ENCODE peak calls at places on chromosome 3, in four cellular contexts. L is fibroblast of mammary gland, F is A549, D is DND-41. P is an unnamed sample.

GRCh38 chr3:24963762-24964625 is 464.1 kb upstream of the RARB start:
- DNase-seq in F (peak; percentile 39), L (peak; percentile 38), D (no peak), P (peak; percentile 1)

GRCh38 chr3:157091096-157091833 is 68.7 kb downstream of the CCNL1 start:
- DNase-seq in D (no peak), L (no peak), F (no peak), P (no peak)

GRCh38 chr3:194806991-194807685 is 121.5 kb downstream of the FAM43A start:
- DNase-seq in F (peak; percentile 17), D (no peak), L (peak; percentile 88), P (peak; percentile 51)

GRCh38 chr3:194129581-194130133 is 6.3 kb upstream of the HES1 start:
- DNase-seq in F (no peak), L (peak; percentile 52), D (no peak), P (no peak)

GRCh38 chr3:165464736-165465135 is 268.6 kb upstream of the SLITRK3 start:
- DNase-seq in D (no peak), F (peak; percentile 17), L (peak; percentile 77), P (no peak)

GRCh38 chr3:151281671-151282334 is 3.5 kb upstream of the P2RY14 start:
- DNase-seq in L (peak; percentile 31), F (no peak), D (no peak), P (no peak)

GRCh38 chr3:178536271-178537079 is at the start of gene KCNMB2:
- DNase-seq in D (no peak), L (peak; percentile 23), F (no peak), P (no peak)

GRCh38 chr3:104564045-104564643 is 802.6 kb upstream of the ALCAM start:
- DNase-seq in D (peak; percentile 51), L (peak; percentile 67), F (peak; percentile 60), P (peak; percentile 15)

GRCh38 chr3:52091566-52092290 is 35.4 kb upstream of the DUSP7 start:
- DNase-seq in L (peak; percentile 50), F (no peak), D (no peak), P (no peak)

GRCh38 chr3:146166450-146167222 is 5.7 kb upstream of the PLOD2 start:
- DNase-seq in D (no peak), F (peak; percentile 88), L (peak; percentile 97), P (peak; percentile 89)

GRCh38 chr3:140603766-140604165 is 74.1 kb upstream of the TRIM42 start:
- DNase-seq in F (no peak), D (no peak), L (no peak), P (no peak)

GRCh38 chr3:22542311-22542710 is 660.8 kb upstream of the UBE2E2 start:
- DNase-seq in F (no peak), D (no peak), L (peak; percentile 56), P (peak; percentile 64)

GRCh38 chr3:88744896-88745295 is 362.5 kb upstream of the EPHA3 start:
- DNase-seq in L (no peak), F (no peak), D (no peak), P (no peak)

GRCh38 chr3:50491023-50491422 is 12.4 kb downstream of the CACNA2D2 start:
- DNase-seq in F (no peak), L (no peak), D (no peak), P (no peak)

GRCh38 chr3:137163241-137163916 is 205.6 kb downstream of the IL20RB start:
- DNase-seq in L (no peak), F (no peak), D (no peak), P (no peak)

GRCh38 chr3:141229132-141229531 is 2.5 kb upstream of the PXYLP1 start:
- DNase-seq in D (peak; percentile 61), F (no peak), L (no peak), P (no peak)

GRCh38 chr3:120823156-120823555 is 80.6 kb downstream of the GTF2E1 start:
- DNase-seq in L (peak; percentile 10), D (no peak), F (no peak), P (no peak)

GRCh38 chr3:172592898-172593669 is 69.9 kb upstream of the TNFSF10 start:
- DNase-seq in F (no peak), D (peak; percentile 63), L (no peak), P (no peak)

GRCh38 chr3:52094591-52095485 is 38.5 kb upstream of the DUSP7 start:
- DNase-seq in L (no peak), D (no peak), F (no peak), P (no peak)

GRCh38 chr3:30221622-30222021 is 384.8 kb upstream of the TGFBR2 start:
- DNase-seq in F (no peak), D (peak; percentile 73), L (peak; percentile 56), P (no peak)

GRCh38 chr3:68424796-68425460 is 507.4 kb downstream of the TAFA4 start:
- DNase-seq in F (no peak), D (no peak), L (no peak), P (no peak)

GRCh38 chr3:33577588-33577987 is 137.4 kb upstream of the UBP1 start:
- DNase-seq in F (no peak), D (no peak), L (no peak), P (no peak)

GRCh38 chr3:3069723-3070122 is 40.5 kb downstream of the IL5RA start:
- DNase-seq in F (no peak), L (no peak), D (no peak), P (no peak)
- TF ChIP-seq CTCF in F (no peak), L (no peak), D (no peak), P (no peak)

GRCh38 chr3:13501958-13502790 is 22.1 kb downstream of the HDAC11 start:
- DNase-seq in L (no peak), F (no peak), D (no peak), P (no peak)

GRCh38 chr3:13501527-13501926 is 21.4 kb downstream of the HDAC11 start:
- DNase-seq in L (no peak), D (no peak), F (no peak), P (no peak)

GRCh38 chr3:13498354-13499060 is 18.4 kb downstream of the HDAC11 start:
- DNase-seq in D (no peak), L (no peak), F (no peak), P (no peak)

GRCh38 chr3:13501056-13501455 is 20.9 kb downstream of the HDAC11 start:
- DNase-seq in D (no peak), F (no peak), L (no peak), P (no peak)

DNA sequence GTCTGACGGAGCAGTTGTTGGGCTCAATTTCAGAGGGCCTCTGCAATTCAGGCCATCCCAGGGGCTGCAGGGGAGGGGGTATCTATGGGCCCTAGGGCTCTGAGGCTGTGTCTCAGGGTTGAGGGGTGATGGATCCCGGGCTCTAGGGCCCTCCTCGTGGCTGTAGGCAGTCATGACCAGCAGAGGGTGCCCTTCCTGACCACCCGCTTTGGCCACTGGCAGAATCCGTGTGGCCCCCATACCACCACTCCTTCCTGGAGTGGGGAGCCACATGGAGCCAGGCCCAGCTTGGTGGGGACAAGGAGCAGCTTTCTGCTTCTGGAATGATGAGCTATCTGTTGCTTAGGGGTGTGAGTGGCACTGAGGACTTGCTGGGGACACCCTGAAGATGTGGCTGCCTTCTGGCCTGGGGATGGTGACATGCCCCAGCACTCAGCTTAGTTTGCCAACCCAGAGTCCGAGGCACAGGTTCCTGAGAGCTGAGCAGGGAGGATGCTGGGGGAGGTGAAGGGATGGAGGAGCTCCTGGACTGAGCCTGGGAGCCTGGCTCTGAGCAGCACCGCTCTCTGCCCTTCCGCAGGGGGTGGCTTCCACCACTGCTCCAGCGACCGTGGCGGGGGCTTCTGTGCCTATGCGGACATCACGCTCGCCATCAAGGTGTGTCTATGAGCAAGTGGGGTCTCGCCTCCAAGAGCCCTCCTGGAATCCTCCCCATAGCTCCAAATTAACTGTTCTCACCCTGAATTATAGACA is 20.2 kb downstream of the HDAC11 start:
- DNase-seq in F (no peak), L (no peak), D (no peak), P (no peak)
- TF ChIP-seq CTCF in F (peak; percentile 57), L (peak; percentile 53), D (peak; percentile 54), P (peak; percentile 65)

GRCh38 chr3:176814252-176814651 is 383.0 kb downstream of the TBL1XR1 start:
- DNase-seq in F (peak; percentile 39), L (peak; percentile 35), D (peak; percentile 8), P (peak; percentile 2)
- TF ChIP-seq CTCF in F (peak; percentile 19), L (peak; percentile 49), D (peak; percentile 19), P (peak; percentile 70)

GRCh38 chr3:154430014-154430413 is at the start of gene GPR149:
- DNase-seq in L (no peak), F (peak; percentile 25), D (no peak), P (peak; percentile 19)
- TF ChIP-seq CTCF in L (no peak), F (no peak), D (no peak), P (no peak)

GRCh38 chr3:72912532-72912931 is 24.7 kb downstream of the GXYLT2 start:
- DNase-seq in L (no peak), F (no peak), D (no peak), P (no peak)
- TF ChIP-seq CTCF in L (no peak), F (no peak), D (no peak), P (no peak)

GRCh38 chr3:135905058-135905724 is 60.3 kb upstream of the PPP2R3A start:
- DNase-seq in D (no peak), F (peak; percentile 16), L (peak; percentile 57), P (peak; percentile 64)
- TF ChIP-seq CTCF in D (peak; percentile 12), F (no peak), L (peak; percentile 46), P (peak; percentile 39)

GRCh38 chr3:61331937-61332590 is 80.8 kb upstream of the FHIT start:
- DNase-seq in L (no peak), D (no peak), F (no peak), P (no peak)

GRCh38 chr3:61334783-61335182 is 83.5 kb upstream of the FHIT start:
- DNase-seq in L (no peak), F (no peak), D (no peak), P (no peak)

DNA sequence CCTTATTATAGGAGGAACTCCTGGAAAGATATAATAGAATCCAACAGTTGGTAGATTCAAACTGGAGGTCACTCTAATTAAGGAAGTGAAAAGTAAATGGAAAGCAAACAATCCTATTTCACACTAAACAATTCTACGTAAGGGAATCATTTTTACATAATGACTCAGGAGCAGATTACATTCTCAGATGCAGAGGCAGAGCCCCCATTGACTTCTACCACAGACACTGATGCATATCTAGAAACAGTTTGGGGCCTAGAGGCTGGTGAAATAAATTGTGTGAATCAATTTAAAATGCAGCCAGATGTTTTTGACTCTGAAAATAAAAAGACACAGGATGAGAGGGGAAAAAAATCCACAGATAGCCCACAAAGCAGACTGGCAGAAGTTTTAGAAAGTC is 82.3 kb upstream of the FHIT start:
- DNase-seq in D (peak; percentile 14), L (no peak), F (no peak), P (no peak)
- TF ChIP-seq CTCF in D (no peak), L (no peak), F (no peak), P (no peak)

GRCh38 chr3:54891540-54891897 is 36.3 kb downstream of the LRTM1 start:
- DNase-seq in D (no peak), F (peak; percentile 79), L (peak; percentile 97), P (peak; percentile 97)
- TF ChIP-seq CTCF in D (no peak), F (peak; percentile 10), L (peak; percentile 58), P (peak; percentile 60)